ENCODE peak calls at places on chromosomes 2 and 18, in six cellular contexts. J, I, S, Y, P and N are unnamed samples.

GRCh38 chr2:12192762-12193161 is 446.3 kb downstream of the LPIN1 start:
- DNase-seq in J (no peak), I (no peak), S (no peak), Y (no peak), P (peak), N (peak)

GRCh38 chr2:239564587-239564986 is 163.8 kb upstream of the HDAC4 start:
- DNase-seq in J (no peak), I (no peak), S (no peak), Y (no peak), P (no peak), N (no peak)

GRCh38 chr18:74694436-74694835 is 96.8 kb downstream of the ZNF407 start:
- DNase-seq in J (no peak), I (no peak), S (no peak), Y (no peak), P (no peak), N (no peak)

GRCh38 chr2:119290859-119291587 is 67.4 kb downstream of the STEAP3 start:
- DNase-seq in J (peak), I (peak), S (peak), Y (peak), P (peak), N (peak)

GRCh38 chr2:100560431-100560830 is 2.4 kb upstream of the PDCL3 start:
- DNase-seq in J (no peak), I (no peak), S (no peak), Y (no peak), P (no peak), N (no peak)

GRCh38 chr2:240595381-240596079 is 9.0 kb downstream of the CAPN10 start:
- DNase-seq in J (no peak), I (peak), S (peak), Y (peak), P (peak), N (peak)

GRCh38 chr2:138447889-138448570 is 53.5 kb upstream of the SPOPL start:
- DNase-seq in J (no peak), I (no peak), S (no peak), Y (no peak), P (no peak), N (peak)

GRCh38 chr2:170123593-170123992 is 54.4 kb upstream of the MYO3B start:
- DNase-seq in J (no peak), I (no peak), S (no peak), Y (no peak), P (no peak), N (peak)

GRCh38 chr2:127024769-127025356 is 82.1 kb downstream of the BIN1 start:
- DNase-seq in J (peak), I (peak), S (peak), Y (no peak), P (no peak), N (no peak)